ENCODE peak calls at places on chromosomes 11 and 22, in eight cellular contexts. P, X, Z, B, L, I, R and W are unnamed samples.
A peak's percentile ranks its signal among the peaks of the same experiment; 100 is the strongest.

GRCh38 chr11:45073575-45074225 is 72.7 kb upstream of the PRDM11 start:
- DNase-seq in B (no peak), Z (no peak), P (no peak), X (no peak), L (no peak), R (no peak), I (no peak), W (no peak)

GRCh38 chr22:25840162-25840561 is 98.2 kb downstream of the MYO18B start:
- DNase-seq in X (no peak), B (no peak), L (no peak), Z (no peak), I (no peak), P (no peak), R (no peak), W (no peak)

GRCh38 chr11:62359475-62359874 is 22.2 kb downstream of the ASRGL1 start:
- DNase-seq in P (no peak), L (no peak), X (no peak), B (no peak), I (no peak), Z (no peak), R (no peak), W (no peak)

GRCh38 chr11:2526808-2527381 is 82.1 kb downstream of the KCNQ1 start:
- DNase-seq in R (peak; percentile 82), B (peak; percentile 38), Z (no peak), P (peak; percentile 28), L (peak; percentile 37), I (no peak), X (no peak), W (no peak)

GRCh38 chr11:69166186-69167115 is 10.7 kb downstream of the SMIM38 start:
- DNase-seq in L (peak; percentile 30), B (no peak), P (peak; percentile 70), X (no peak), I (no peak), R (no peak), Z (peak; percentile 79), W (peak; percentile 45)

GRCh38 chr22:25930710-25931353 is 188.8 kb downstream of the MYO18B start:
- DNase-seq in L (no peak), I (peak; percentile 87), B (no peak), X (no peak), Z (no peak), R (no peak), P (no peak), W (peak; percentile 100)

GRCh38 chr11:111635706-111636045 is 33.4 kb downstream of the SIK2 start:
- DNase-seq in I (peak; percentile 69), X (no peak), B (no peak), Z (peak; percentile 30), P (no peak), R (no peak), L (peak; percentile 25), W (peak; percentile 84)

GRCh38 chr22:43345761-43346261 is 2.6 kb upstream of the SCUBE1 start:
- DNase-seq in I (no peak), L (no peak), X (no peak), P (no peak), B (no peak), R (no peak), Z (no peak), W (no peak)

GRCh38 chr11:34886609-34887008 is 29.6 kb downstream of the APIP start:
- DNase-seq in P (no peak), X (no peak), L (no peak), Z (no peak), B (no peak), I (no peak), R (no peak), W (no peak)

GRCh38 chr11:15668718-15669117 is 554.0 kb downstream of the INSC start:
- DNase-seq in R (no peak), X (no peak), P (no peak), L (no peak), I (no peak), B (no peak), Z (no peak), W (no peak)

GRCh38 chr11:111871693-111872161 is 346 bp upstream of the ALG9 start:
- DNase-seq in B (no peak), L (no peak), P (no peak), R (no peak), I (no peak), Z (no peak), X (no peak), W (peak; percentile 40)